ENCODE peak calls at places on chromosome X, in five cellular contexts. C, X, I, E and L are unnamed samples.

GRCh38 chrX:44568196-44568595 is 25.5 kb upstream of the FUNDC1 start:
- DNase-seq in X (no peak), I (no peak), E (no peak), C (no peak), L (no peak)

GRCh38 chrX:106613277-106613676 is 1.5 kb downstream of the RADX start:
- DNase-seq in C (no peak), E (no peak), X (no peak), I (no peak), L (no peak)

GRCh38 chrX:39331062-39331704 is 529.9 kb downstream of the MID1IP1 start:
- DNase-seq in C (no peak), I (no peak), E (no peak), X (no peak), L (no peak)

GRCh38 chrX:45191383-45191782 is 9.3 kb downstream of the DIPK2B start:
- DNase-seq in E (no peak), X (no peak), C (no peak), I (peak; percentile 25), L (no peak)

GRCh38 chrX:54067741-54068140 is 23.5 kb upstream of the PHF8 start:
- DNase-seq in C (no peak), E (no peak), X (no peak), I (no peak), L (no peak)

GRCh38 chrX:2819345-2820130 is 9.2 kb upstream of the GYG2 start:
- DNase-seq in C (no peak), X (no peak), I (peak; percentile 26), E (no peak), L (no peak)

GRCh38 chrX:136608295-136608933 is 39.5 kb upstream of the CD40LG start:
- DNase-seq in I (peak; percentile 22), X (peak; percentile 46), E (peak; percentile 45), C (peak; percentile 48), L (peak; percentile 19)

GRCh38 chrX:13938053-13938765 is 91.5 kb downstream of the GEMIN8 start:
- DNase-seq in X (no peak), E (no peak), C (no peak), I (peak; percentile 28), L (no peak)

GRCh38 chrX:10055430-10055829 is 88.3 kb downstream of the CLDN34 start:
- DNase-seq in X (no peak), C (no peak), I (no peak), E (no peak), L (no peak)

GRCh38 chrX:149453911-149454820 is 50.9 kb downstream of the IDS start:
- DNase-seq in C (no peak), X (no peak), I (no peak), E (no peak), L (no peak)

GRCh38 chrX:35006361-35006760 is 63.8 kb downstream of the FAM47B start:
- DNase-seq in X (no peak), I (no peak), C (no peak), E (no peak), L (no peak)